ENCODE peak calls at places on chromosomes 12 and 14, in four cellular contexts. J is sciatic nerve, Q is NCI-H1694, L is AG04450. B is an unnamed sample.

GRCh38 chr12:131279281-131279921 is 325.7 kb downstream of the ADGRD1 start:
- DNase-seq in L (no peak), J (peak), Q (no peak), B (no peak)

GRCh38 chr12:40170593-40170992 is 54.2 kb upstream of the LRRK2 start:
- DNase-seq in Q (no peak), L (no peak), J (no peak), B (no peak)

GRCh38 chr14:99081880-99082279 is 190.1 kb downstream of the BCL11B start:
- DNase-seq in L (no peak), Q (no peak), J (no peak), B (no peak)

GRCh38 chr14:85088231-85088630 is 441.7 kb upstream of the FLRT2 start:
- DNase-seq in J (no peak), L (no peak), Q (no peak), B (no peak)

GRCh38 chr12:69066420-69067373 is 133.7 kb upstream of the CPM start:
- DNase-seq in L (no peak), J (no peak), Q (no peak), B (no peak)

GRCh38 chr14:69246331-69246730 is 13.6 kb upstream of the GALNT16 start:
- DNase-seq in J (no peak), Q (peak), L (no peak), B (no peak)

GRCh38 chr12:47793015-47793681 is 20.1 kb downstream of the SLC48A1 start:
- DNase-seq in L (no peak), Q (no peak), J (no peak), B (no peak)

GRCh38 chr12:105204916-105205315 is 31.1 kb downstream of the APPL2 start:
- DNase-seq in Q (no peak), L (peak), J (no peak), B (peak)

B was measured in fibroblast of the conjunctiva.